ENCODE peak calls at places on chromosomes 7 and 10, in six cellular contexts. One of them, this sample, is unnamed.

GRCh38 chr7:31692451-31692850 is 5.4 kb downstream of the PPP1R17 start:
- DNase-seq in mammary epithelial cell: no peak
- DNase-seq in substantia nigra: no peak
- DNase-seq in stimulated activated CD8-positive, alpha-beta memory T cell treated with anti-CD3 and anti-CD28 coated beads, Interleukin-4, amount 100 ng/mL, for 48 hours: no peak
- DNase-seq in HT-29: no peak
- DNase-seq in endothelial cell of umbilical vein: no peak
- DNase-seq in this sample: no peak

GRCh38 chr7:100545636-100546128 is 6.7 kb downstream of the AGFG2 start:
- DNase-seq in mammary epithelial cell: peak; percentile 85
- DNase-seq in substantia nigra: peak; percentile 11
- DNase-seq in stimulated activated CD8-positive, alpha-beta memory T cell treated with anti-CD3 and anti-CD28 coated beads, Interleukin-4, amount 100 ng/mL, for 48 hours: peak; percentile 79
- DNase-seq in HT-29: peak; percentile 83
- DNase-seq in endothelial cell of umbilical vein: peak; percentile 92
- DNase-seq in this sample: peak; percentile 82

GRCh38 chr10:35574924-35575352 is 30.2 kb upstream of the GJD4 start:
- DNase-seq in mammary epithelial cell: no peak
- DNase-seq in substantia nigra: no peak
- DNase-seq in stimulated activated CD8-positive, alpha-beta memory T cell treated with anti-CD3 and anti-CD28 coated beads, Interleukin-4, amount 100 ng/mL, for 48 hours: no peak
- DNase-seq in HT-29: no peak
- DNase-seq in endothelial cell of umbilical vein: peak; percentile 85
- DNase-seq in this sample: no peak

GRCh38 chr10:129978322-129978721 is 14.2 kb upstream of the EBF3 start:
- DNase-seq in mammary epithelial cell: no peak
- DNase-seq in substantia nigra: no peak
- DNase-seq in stimulated activated CD8-positive, alpha-beta memory T cell treated with anti-CD3 and anti-CD28 coated beads, Interleukin-4, amount 100 ng/mL, for 48 hours: no peak
- DNase-seq in HT-29: no peak
- DNase-seq in endothelial cell of umbilical vein: no peak
- DNase-seq in this sample: no peak

GRCh38 chr10:132721725-132722124 is 64.2 kb downstream of the NKX6-2 start:
- DNase-seq in mammary epithelial cell: no peak
- DNase-seq in substantia nigra: no peak
- DNase-seq in stimulated activated CD8-positive, alpha-beta memory T cell treated with anti-CD3 and anti-CD28 coated beads, Interleukin-4, amount 100 ng/mL, for 48 hours: no peak
- DNase-seq in HT-29: no peak
- DNase-seq in endothelial cell of umbilical vein: no peak
- DNase-seq in this sample: no peak

GRCh38 chr7:2373124-2373556 is 18.5 kb downstream of the EIF3B start:
- DNase-seq in mammary epithelial cell: peak; percentile 24
- DNase-seq in substantia nigra: no peak
- DNase-seq in stimulated activated CD8-positive, alpha-beta memory T cell treated with anti-CD3 and anti-CD28 coated beads, Interleukin-4, amount 100 ng/mL, for 48 hours: no peak
- DNase-seq in HT-29: no peak
- DNase-seq in endothelial cell of umbilical vein: no peak
- DNase-seq in this sample: no peak

GRCh38 chr7:112484671-112485097 is 3.9 kb downstream of the LSMEM1 start:
- DNase-seq in mammary epithelial cell: peak; percentile 35
- DNase-seq in substantia nigra: no peak
- DNase-seq in stimulated activated CD8-positive, alpha-beta memory T cell treated with anti-CD3 and anti-CD28 coated beads, Interleukin-4, amount 100 ng/mL, for 48 hours: no peak
- DNase-seq in HT-29: peak; percentile 94
- DNase-seq in endothelial cell of umbilical vein: peak; percentile 95
- DNase-seq in this sample: no peak

GRCh38 chr7:921581-922333 is 32.7 kb downstream of the ADAP1 start:
- DNase-seq in mammary epithelial cell: no peak
- DNase-seq in substantia nigra: no peak
- DNase-seq in stimulated activated CD8-positive, alpha-beta memory T cell treated with anti-CD3 and anti-CD28 coated beads, Interleukin-4, amount 100 ng/mL, for 48 hours: peak; percentile 47
- DNase-seq in HT-29: no peak
- DNase-seq in endothelial cell of umbilical vein: no peak
- DNase-seq in this sample: peak; percentile 62

GRCh38 chr10:28734940-28735759 is 57.8 kb downstream of the BAMBI start:
- DNase-seq in mammary epithelial cell: peak; percentile 83
- DNase-seq in substantia nigra: no peak
- DNase-seq in stimulated activated CD8-positive, alpha-beta memory T cell treated with anti-CD3 and anti-CD28 coated beads, Interleukin-4, amount 100 ng/mL, for 48 hours: no peak
- DNase-seq in HT-29: no peak
- DNase-seq in endothelial cell of umbilical vein: peak; percentile 23
- DNase-seq in this sample: no peak

GRCh38 chr10:129758591-129759021 is 205.5 kb downstream of the EBF3 start:
- DNase-seq in mammary epithelial cell: no peak
- DNase-seq in substantia nigra: no peak
- DNase-seq in stimulated activated CD8-positive, alpha-beta memory T cell treated with anti-CD3 and anti-CD28 coated beads, Interleukin-4, amount 100 ng/mL, for 48 hours: peak; percentile 9
- DNase-seq in HT-29: no peak
- DNase-seq in endothelial cell of umbilical vein: no peak
- DNase-seq in this sample: no peak

GRCh38 chr10:98920362-98920761 is 315.3 kb downstream of the HPSE2 start:
- DNase-seq in mammary epithelial cell: no peak
- DNase-seq in substantia nigra: no peak
- DNase-seq in stimulated activated CD8-positive, alpha-beta memory T cell treated with anti-CD3 and anti-CD28 coated beads, Interleukin-4, amount 100 ng/mL, for 48 hours: no peak
- DNase-seq in HT-29: no peak
- DNase-seq in endothelial cell of umbilical vein: no peak
- DNase-seq in this sample: no peak

GRCh38 chr7:8387551-8388256 is 45.7 kb upstream of the NXPH1 start:
- DNase-seq in mammary epithelial cell: no peak
- DNase-seq in substantia nigra: peak; percentile 71
- DNase-seq in stimulated activated CD8-positive, alpha-beta memory T cell treated with anti-CD3 and anti-CD28 coated beads, Interleukin-4, amount 100 ng/mL, for 48 hours: no peak
- DNase-seq in HT-29: no peak
- DNase-seq in endothelial cell of umbilical vein: no peak
- DNase-seq in this sample: no peak

GRCh38 chr7:129317450-129317849 is 92.6 kb downstream of the AHCYL2 start:
- DNase-seq in mammary epithelial cell: no peak
- DNase-seq in substantia nigra: no peak
- DNase-seq in stimulated activated CD8-positive, alpha-beta memory T cell treated with anti-CD3 and anti-CD28 coated beads, Interleukin-4, amount 100 ng/mL, for 48 hours: no peak
- DNase-seq in HT-29: no peak
- DNase-seq in endothelial cell of umbilical vein: no peak
- DNase-seq in this sample: no peak

GRCh38 chr10:21315321-21316220 is 209.9 kb downstream of the SKIDA1 start:
- DNase-seq in mammary epithelial cell: peak; percentile 85
- DNase-seq in substantia nigra: peak; percentile 17
- DNase-seq in stimulated activated CD8-positive, alpha-beta memory T cell treated with anti-CD3 and anti-CD28 coated beads, Interleukin-4, amount 100 ng/mL, for 48 hours: no peak
- DNase-seq in HT-29: peak; percentile 25
- DNase-seq in endothelial cell of umbilical vein: peak; percentile 90
- DNase-seq in this sample: no peak

GRCh38 chr7:152054377-152055230 is 29.1 kb downstream of the GALNT11 start:
- DNase-seq in mammary epithelial cell: peak; percentile 36
- DNase-seq in substantia nigra: no peak
- DNase-seq in stimulated activated CD8-positive, alpha-beta memory T cell treated with anti-CD3 and anti-CD28 coated beads, Interleukin-4, amount 100 ng/mL, for 48 hours: no peak
- DNase-seq in HT-29: no peak
- DNase-seq in endothelial cell of umbilical vein: no peak
- DNase-seq in this sample: no peak

GRCh38 chr7:18886801-18887200 is 230.6 kb downstream of the TWIST1 start:
- DNase-seq in mammary epithelial cell: no peak
- DNase-seq in substantia nigra: no peak
- DNase-seq in stimulated activated CD8-positive, alpha-beta memory T cell treated with anti-CD3 and anti-CD28 coated beads, Interleukin-4, amount 100 ng/mL, for 48 hours: no peak
- DNase-seq in HT-29: no peak
- DNase-seq in endothelial cell of umbilical vein: no peak
- DNase-seq in this sample: no peak

GRCh38 chr10:18164093-18164492 is 23.9 kb downstream of the CACNB2 start:
- DNase-seq in mammary epithelial cell: no peak
- DNase-seq in substantia nigra: no peak
- DNase-seq in stimulated activated CD8-positive, alpha-beta memory T cell treated with anti-CD3 and anti-CD28 coated beads, Interleukin-4, amount 100 ng/mL, for 48 hours: no peak
- DNase-seq in HT-29: no peak
- DNase-seq in endothelial cell of umbilical vein: no peak
- DNase-seq in this sample: no peak

GRCh38 chr10:14153570-14154055 is 177.1 kb downstream of the FRMD4A start:
- DNase-seq in mammary epithelial cell: no peak
- DNase-seq in substantia nigra: no peak
- DNase-seq in stimulated activated CD8-positive, alpha-beta memory T cell treated with anti-CD3 and anti-CD28 coated beads, Interleukin-4, amount 100 ng/mL, for 48 hours: no peak
- DNase-seq in HT-29: no peak
- DNase-seq in endothelial cell of umbilical vein: no peak
- DNase-seq in this sample: no peak

This sample was measured in activated T-cell treated with anti-CD3 and anti-CD28 coated beads, Interleukin-2, amount 50 U/mL, for 24 hours.